ENCODE peak calls at places on chromosomes 12 and 14, in five cellular contexts. H is pancreas, D is endodermal cell, N is Peyer's patch, P is Panc1. G is an unnamed sample.

GRCh38 chr12:132488127-132489077 is 1.5 kb upstream of the FBRSL1 start:
- DNase-seq in H (peak; percentile 33), D (no peak), N (peak; percentile 64), P (no peak), G (no peak)

GRCh38 chr12:9347328-9348127 is 139.3 kb upstream of the PZP start:
- DNase-seq in H (no peak), D (peak; percentile 29), N (no peak), P (no peak), G (no peak)

GRCh38 chr12:81229718-81230117 is 151.8 kb downstream of the ACSS3 start:
- DNase-seq in H (no peak), D (no peak), N (no peak), P (no peak), G (no peak)

GRCh38 chr12:48972213-48973021 is 882 bp upstream of the WNT10B start:
- DNase-seq in H (no peak), D (peak; percentile 72), N (no peak), P (no peak), G (no peak)

GRCh38 chr12:42798811-42799438 is 209.4 kb upstream of the PRICKLE1 start:
- DNase-seq in H (no peak), D (no peak), N (no peak), P (no peak), G (no peak)

GRCh38 chr12:42589465-42590323 is at the start of gene PRICKLE1:
- DNase-seq in H (peak; percentile 49), D (peak; percentile 80), N (peak; percentile 51), P (no peak), G (no peak)

GRCh38 chr14:105838591-105839424 is 312.4 kb downstream of the TMEM121 start:
- DNase-seq in H (no peak), D (no peak), N (peak; percentile 35), P (no peak), G (no peak)

GRCh38 chr14:21680072-21680471 is 6.5 kb upstream of the OR4E1 start:
- DNase-seq in H (no peak), D (no peak), N (no peak), P (no peak), G (no peak)

GRCh38 chr12:73984552-73984951 is 553.1 kb upstream of the ATXN7L3B start:
- DNase-seq in H (no peak), D (no peak), N (no peak), P (no peak), G (no peak)

GRCh38 chr12:95184119-95184518 is 33.1 kb downstream of the FGD6 start:
- DNase-seq in H (no peak), D (no peak), N (no peak), P (no peak), G (no peak)

GRCh38 chr12:85468356-85469157 is 188.5 kb downstream of the ALX1 start:
- DNase-seq in H (peak; percentile 62), D (peak; percentile 91), N (no peak), P (peak; percentile 22), G (no peak)

GRCh38 chr12:48996794-48997718 is 2.1 kb downstream of the DDN start:
- DNase-seq in H (peak; percentile 68), D (peak; percentile 97), N (peak; percentile 85), P (no peak), G (no peak)

GRCh38 chr12:67320614-67321305 is 51.6 kb downstream of the CAND1 start:
- DNase-seq in H (no peak), D (no peak), N (no peak), P (no peak), G (no peak)

GRCh38 chr12:61757831-61758505 is 502.2 kb upstream of the USP15 start:
- DNase-seq in H (no peak), D (no peak), N (no peak), P (no peak), G (no peak)

GRCh38 chr12:67592228-67593011 is 56.1 kb upstream of the DYRK2 start:
- DNase-seq in H (no peak), D (no peak), N (no peak), P (no peak), G (no peak)

GRCh38 chr12:2535583-2536187 is 259.1 kb upstream of the FKBP4 start:
- DNase-seq in H (no peak), D (no peak), N (no peak), P (no peak), G (no peak)

GRCh38 chr12:93191956-93192355 is 185.8 kb upstream of the NUDT4 start:
- DNase-seq in H (no peak), D (no peak), N (no peak), P (no peak), G (peak; percentile 28)

GRCh38 chr12:105257321-105257728 is 21.4 kb upstream of the APPL2 start:
- DNase-seq in H (no peak), D (no peak), N (no peak), P (no peak), G (no peak)

GRCh38 chr14:72965249-72965648 is 39.0 kb downstream of the DCAF4 start:
- DNase-seq in H (no peak), D (no peak), N (no peak), P (no peak), G (no peak)

GRCh38 chr14:67166450-67166853 is 22.8 kb upstream of the GARIN2 start:
- DNase-seq in H (peak; percentile 33), D (peak; percentile 71), N (no peak), P (peak; percentile 25), G (no peak)

GRCh38 chr14:69285661-69286255 is 25.8 kb downstream of the GALNT16 start:
- DNase-seq in H (no peak), D (peak; percentile 23), N (no peak), P (no peak), G (no peak)

GRCh38 chr12:128707488-128707887 is 116.3 kb downstream of the SLC15A4 start:
- DNase-seq in H (no peak), D (peak; percentile 77), N (no peak), P (no peak), G (no peak)

GRCh38 chr12:16880864-16881285 is 274.9 kb upstream of the LMO3 start:
- DNase-seq in H (peak; percentile 26), D (peak; percentile 77), N (peak; percentile 41), P (no peak), G (no peak)

GRCh38 chr12:124423683-124424515 is 129.0 kb downstream of the RFLNA start:
- DNase-seq in H (no peak), D (no peak), N (no peak), P (no peak), G (no peak)

GRCh38 chr12:63098851-63099250 is 52.1 kb downstream of the AVPR1A start:
- DNase-seq in H (no peak), D (no peak), N (no peak), P (no peak), G (no peak)

GRCh38 chr12:64172143-64172970 is 49.7 kb downstream of the KICS2 start:
- DNase-seq in H (no peak), D (no peak), N (no peak), P (no peak), G (no peak)

GRCh38 chr12:122850695-122851350 is 15.6 kb downstream of the HIP1R start:
- DNase-seq in H (no peak), D (peak; percentile 46), N (no peak), P (no peak), G (no peak)

GRCh38 chr12:54749191-54749818 is 101.1 kb upstream of the DCD start:
- DNase-seq in H (peak; percentile 13), D (no peak), N (no peak), P (peak; percentile 36), G (no peak)

GRCh38 chr14:87830443-87831096 is 162.4 kb downstream of the GALC start:
- DNase-seq in H (no peak), D (no peak), N (no peak), P (no peak), G (no peak)

GRCh38 chr14:76920572-76921175 is 94.5 kb downstream of the LRRC74A start:
- DNase-seq in H (no peak), D (no peak), N (no peak), P (no peak), G (no peak)

GRCh38 chr12:75690556-75690955 is 179.1 kb upstream of the KRR1 start:
- DNase-seq in H (no peak), D (no peak), N (no peak), P (no peak), G (no peak)

GRCh38 chr14:29558516-29558915 is 369.1 kb downstream of the PRKD1 start:
- DNase-seq in H (no peak), D (no peak), N (no peak), P (no peak), G (no peak)

GRCh38 chr14:83664389-83664788 is 1865.6 kb upstream of the FLRT2 start:
- DNase-seq in H (no peak), D (no peak), N (no peak), P (no peak), G (no peak)

GRCh38 chr12:109097140-109097434 is 310 bp upstream of the UNG start:
- DNase-seq in H (no peak), D (no peak), N (no peak), P (no peak), G (no peak)

GRCh38 chr12:58814036-58814435 is 106.3 kb downstream of the LRIG3 start:
- DNase-seq in H (no peak), D (no peak), N (no peak), P (no peak), G (no peak)

GRCh38 chr12:40253936-40254335 is 29.1 kb downstream of the LRRK2 start:
- DNase-seq in H (no peak), D (no peak), N (no peak), P (no peak), G (no peak)

GRCh38 chr12:46465307-46465706 is 92.7 kb upstream of the SLC38A2 start:
- DNase-seq in H (no peak), D (no peak), N (no peak), P (no peak), G (no peak)
- H3K4me1 ChIP-seq in H (no peaks in the 10 kb centered on the region), D (peaks cover 2% of the 10 kb centered on the region), N (no peaks in the 10 kb centered on the region), P (peaks cover 7% of the 10 kb centered on the region), G (peaks cover 15% of the 10 kb centered on the region)

GRCh38 chr14:52078093-52078492 is 9.2 kb upstream of the NID2 start:
- DNase-seq in H (no peak), D (no peak), N (no peak), P (no peak), G (no peak)
- H3K4me1 ChIP-seq in H (no peaks in the 10 kb centered on the region), D (no peaks in the 10 kb centered on the region), N (no peaks in the 10 kb centered on the region), P (no peaks in the 10 kb centered on the region), G (peaks cover 6% of the 10 kb centered on the region)

GRCh38 chr14:50231475-50232275 is at the start of gene SOS2:
- DNase-seq in H (peak; percentile 83), D (peak; percentile 95), N (peak; percentile 94), P (peak; percentile 18), G (peak; percentile 56)
- H3K4me1 ChIP-seq in H (peaks cover 23% of the 10 kb centered on the region), D (peaks cover 2% of the 10 kb centered on the region), N (no peaks in the 10 kb centered on the region), P (peaks cover 17% of the 10 kb centered on the region), G (peaks cover 28% of the 10 kb centered on the region)

DNA sequence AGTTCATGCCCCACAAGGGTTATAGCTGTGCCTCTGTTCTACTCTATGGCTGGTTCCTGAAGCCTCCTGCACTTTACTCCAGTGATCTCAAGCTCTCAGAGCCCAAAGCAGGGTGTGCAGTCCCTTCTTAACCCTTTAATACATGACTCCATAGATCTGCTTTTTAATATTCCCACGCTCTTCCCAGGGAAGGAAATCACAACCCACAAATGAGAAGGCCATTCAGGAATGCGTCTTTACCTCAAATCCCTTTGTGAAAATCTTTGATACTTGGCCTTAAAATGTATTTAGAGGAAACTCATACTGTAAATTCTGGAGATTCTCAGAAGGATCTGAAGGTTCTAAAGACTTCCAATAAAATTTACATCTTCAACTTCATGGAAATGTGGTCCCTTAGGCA is 17.0 kb downstream of the NID2 start:
- DNase-seq in H (no peak), D (no peak), N (no peak), P (no peak), G (no peak)
- H3K4me1 ChIP-seq in H (no peaks in the 10 kb centered on the region), D (peaks cover 7% of the 10 kb centered on the region), N (no peaks in the 10 kb centered on the region), P (no peaks in the 10 kb centered on the region), G (peaks cover 13% of the 10 kb centered on the region)

G was measured in thoracic aorta.